ENCODE peak calls at places on chromosomes 12 and 14, in five cellular contexts. T is stimulated activated CD8-positive, alpha-beta memory T cell treated with anti-CD3 and anti-CD28 coated beads, Interleukin-7, amount 100 ng/mL, for 4 hours; Q is KBM-7; S is HuH-7; C is T follicular helper cell. B is an unnamed sample.

GRCh38 chr12:107514887-107515445 is 170.6 kb upstream of the PWP1 start:
- DNase-seq in Q (no peak), T (no peak), S (no peak), C (no peak), B (no peak)

GRCh38 chr14:63435838-63436237 is 107.3 kb downstream of the PPP2R5E start:
- DNase-seq in C (no peak), T (no peak), S (no peak), Q (no peak), B (no peak)

GRCh38 chr12:116125981-116126566 is 151.4 kb downstream of the MED13L start:
- DNase-seq in C (no peak), Q (peak), T (no peak), S (no peak), B (no peak)

GRCh38 chr14:94392510-94392935 is 4.1 kb upstream of the SERPINA1 start:
- DNase-seq in T (peak), C (no peak), S (no peak), Q (peak), B (no peak)

GRCh38 chr12:11927311-11927935 is 143.3 kb upstream of the BCL2L14 start:
- DNase-seq in C (no peak), S (no peak), Q (no peak), T (no peak), B (no peak)

GRCh38 chr12:9096563-9097176 is 19.0 kb downstream of the A2M start:
- DNase-seq in C (no peak), S (no peak), T (no peak), Q (no peak), B (no peak)

GRCh38 chr12:127926004-127926403 is 341.0 kb upstream of the TMEM132C start:
- DNase-seq in Q (no peak), C (no peak), T (no peak), S (peak), B (no peak)

GRCh38 chr12:76962099-76962498 is 83.3 kb upstream of the CSRP2 start:
- DNase-seq in C (no peak), T (no peak), S (no peak), Q (no peak), B (no peak)

GRCh38 chr12:124008629-124009028 is 35.6 kb downstream of the ZNF664 start:
- DNase-seq in Q (no peak), C (no peak), S (no peak), T (no peak), B (no peak)

GRCh38 chr14:96502621-96503251 is 554 bp downstream of the PAPOLA start:
- DNase-seq in C (no peak), S (no peak), Q (peak), T (no peak), B (no peak)

GRCh38 chr14:80387563-80387981 is 176.3 kb upstream of the DIO2 start:
- DNase-seq in S (no peak), C (no peak), T (no peak), Q (no peak), B (no peak)

GRCh38 chr12:51391047-51391837 is at the start of gene GALNT6:
- DNase-seq in T (peak), Q (peak), C (peak), S (peak), B (peak)

GRCh38 chr12:103640410-103640809 is 53.3 kb downstream of the STAB2 start:
- DNase-seq in S (no peak), T (no peak), C (no peak), Q (no peak), B (no peak)

GRCh38 chr12:125311050-125311449 is 245.8 kb downstream of the AACS start:
- DNase-seq in S (no peak), Q (no peak), C (no peak), T (no peak), B (no peak)

GRCh38 chr12:10364839-10365681 is 24.8 kb downstream of the KLRK1 start:
- DNase-seq in C (peak), Q (peak), S (no peak), T (peak), B (peak)

GRCh38 chr12:75947171-75947723 is 84.3 kb downstream of the PHLDA1 start:
- DNase-seq in T (no peak), C (no peak), S (no peak), Q (no peak), B (no peak)

GRCh38 chr14:75427126-75427481 is 718 bp upstream of the JDP2 start:
- DNase-seq in S (peak), C (no peak), T (no peak), Q (no peak), B (no peak)

GRCh38 chr14:93715279-93715927 is 72.9 kb downstream of the PRIMA1 start:
- DNase-seq in C (no peak), Q (no peak), T (no peak), S (no peak), B (no peak)

GRCh38 chr14:75661499-75661814 is 411 bp downstream of the TTLL5 start:
- DNase-seq in S (no peak), Q (no peak), T (no peak), C (no peak), B (no peak)

GRCh38 chr12:12586879-12587675 is 24.4 kb upstream of the DUSP16 start:
- DNase-seq in T (no peak), C (no peak), S (no peak), Q (no peak), B (no peak)

GRCh38 chr14:101809671-101810514 is 48.4 kb downstream of the PPP2R5C start:
- DNase-seq in S (peak), C (peak), Q (peak), T (peak), B (peak)

GRCh38 chr12:110889361-110889760 is 31.0 kb downstream of the MYL2 start:
- DNase-seq in C (no peak), Q (no peak), T (no peak), S (no peak), B (no peak)

GRCh38 chr14:91059576-91060471 is 617 bp downstream of the RPS6KA5 start:
- DNase-seq in C (peak), S (peak), Q (peak), T (peak), B (peak)

GRCh38 chr14:90795744-90796143 is 20.5 kb downstream of the TTC7B start:
- DNase-seq in Q (no peak), T (no peak), C (no peak), S (no peak), B (no peak)

GRCh38 chr14:68549966-68550705 is 242.7 kb downstream of the ZFP36L1 start:
- DNase-seq in T (no peak), Q (no peak), C (no peak), S (no peak), B (no peak)

GRCh38 chr14:40413146-40413545 is 980.9 kb upstream of the FBXO33 start:
- DNase-seq in Q (no peak), C (no peak), T (no peak), S (no peak), B (no peak)

GRCh38 chr14:83255015-83255726 is 1721.5 kb upstream of the SEL1L start:
- DNase-seq in C (no peak), S (no peak), T (no peak), Q (peak), B (no peak)

GRCh38 chr14:71400821-71401447 is 493.7 kb downstream of the PCNX1 start:
- DNase-seq in T (no peak), Q (peak), S (no peak), C (no peak), B (no peak)

GRCh38 chr12:58408516-58408915 is 467.1 kb downstream of the ATP23 start:
- DNase-seq in S (no peak), C (no peak), Q (no peak), T (no peak), B (no peak)

GRCh38 chr14:20609215-20610001 is 18.2 kb upstream of the RNASE12 start:
- DNase-seq in Q (peak), S (peak), C (peak), T (peak), B (peak)

GRCh38 chr14:55074662-55075061 is 23.2 kb downstream of the MAPK1IP1L start:
- DNase-seq in Q (no peak), S (no peak), C (no peak), T (no peak), B (no peak)

GRCh38 chr14:105899657-105900397 is 373.4 kb downstream of the TMEM121 start:
- DNase-seq in Q (no peak), C (no peak), S (peak), T (no peak), B (no peak)

GRCh38 chr14:51828017-51828797 is 32.2 kb upstream of the GNG2 start:
- DNase-seq in Q (peak), C (peak), T (peak), S (no peak), B (peak)

GRCh38 chr14:100246809-100247428 is 8.0 kb downstream of the YY1 start:
- DNase-seq in Q (peak), S (peak), C (no peak), T (no peak), B (no peak)

GRCh38 chr12:27979145-27979544 is 6.6 kb upstream of the PTHLH start:
- DNase-seq in T (no peak), S (no peak), Q (no peak), C (no peak), B (no peak)

GRCh38 chr14:28375295-28375694 is 391.3 kb upstream of the FOXG1 start:
- DNase-seq in T (no peak), C (no peak), Q (peak), S (peak), B (no peak)

GRCh38 chr14:61460853-61461611 is 139.7 kb downstream of the PRKCH start:
- DNase-seq in C (peak), Q (no peak), T (no peak), S (no peak), B (no peak)

B was measured in activated B cell treated with CpG ODN at 0.5 μM for 24 hours.